ENCODE peak calls at places on chromosomes 13 and 19, in seven cellular contexts. E is effector memory CD4-positive, alpha-beta T cell; U is endodermal cell; J is neural progenitor cell; V is DND-41; W is H9; T is SK-N-SH. C is an unnamed sample. For H3K27me3 and H3K4me1, the result is how much of the 10 kb centered on the place peaks cover.

GRCh38 chr13:106802917-106803316 is 235.0 kb upstream of the ARGLU1 start:
- DNase-seq in E (no peak), U (peak), J (peak), V (no peak), W (peak), T (no peak), C (no peak)

GRCh38 chr13:112634102-112634501 is 46.1 kb upstream of the TUBGCP3 start:
- DNase-seq in E (no peak), U (peak), J (no peak), V (no peak), W (no peak), T (no peak), C (no peak)

GRCh38 chr13:99220199-99220931 is 19.7 kb downstream of the UBAC2 start:
- DNase-seq in E (no peak), U (no peak), J (no peak), V (peak), W (no peak), T (no peak), C (peak)

GRCh38 chr13:109836629-109837607 is 50.5 kb upstream of the IRS2 start:
- DNase-seq in E (no peak), U (no peak), J (no peak), V (no peak), W (no peak), T (no peak), C (no peak)

GRCh38 chr19:16347706-16348105 is 23.1 kb downstream of the KLF2 start:
- DNase-seq in E (no peak), U (no peak), J (no peak), V (no peak), W (no peak), T (no peak), C (no peak)

GRCh38 chr13:28375250-28375930 is 119.5 kb downstream of the FLT1 start:
- DNase-seq in E (no peak), U (no peak), J (no peak), V (no peak), W (no peak), T (peak), C (no peak)

GRCh38 chr13:109211616-109212015 is 574.8 kb downstream of the IRS2 start:
- DNase-seq in E (no peak), U (no peak), J (peak), V (no peak), W (no peak), T (peak), C (no peak)

GRCh38 chr19:18349524-18350128 is 9.2 kb downstream of the PGPEP1 start:
- DNase-seq in E (no peak), U (peak), J (peak), V (peak), W (no peak), T (peak), C (no peak)

GRCh38 chr13:98083507-98083906 is 59.4 kb upstream of the FARP1 start:
- DNase-seq in E (no peak), U (no peak), J (no peak), V (no peak), W (no peak), T (no peak), C (no peak)

GRCh38 chr13:20684535-20684934 is 19.0 kb upstream of the IL17D start:
- DNase-seq in E (no peak), U (no peak), J (no peak), V (no peak), W (no peak), T (no peak), C (no peak)

GRCh38 chr13:92158335-92158734 is 759.9 kb downstream of the GPC5 start:
- DNase-seq in E (no peak), U (no peak), J (no peak), V (no peak), W (no peak), T (no peak), C (no peak)

GRCh38 chr19:21940684-21941083 is 70.1 kb downstream of the ZNF208 start:
- DNase-seq in E (no peak), U (no peak), J (no peak), V (no peak), W (no peak), T (no peak), C (no peak)

GRCh38 chr13:99206226-99206625 is 5.6 kb downstream of the UBAC2 start:
- DNase-seq in E (no peak), U (no peak), J (no peak), V (no peak), W (no peak), T (no peak), C (no peak)

GRCh38 chr19:34556500-34556899 is 74.9 kb downstream of the WTIP start:
- DNase-seq in E (no peak), U (peak), J (peak), V (peak), W (peak), T (no peak), C (no peak)

GRCh38 chr13:25682221-25682620 is 310.4 kb downstream of the ATP8A2 start:
- DNase-seq in E (no peak), U (no peak), J (no peak), V (no peak), W (no peak), T (no peak), C (no peak)

GRCh38 chr13:65638572-65639168 is 1591.5 kb downstream of the PCDH9 start:
- DNase-seq in E (no peak), U (peak), J (peak), V (no peak), W (no peak), T (peak), C (no peak)

GRCh38 chr19:35037716-35038622 is 3.6 kb upstream of the HPN start:
- DNase-seq in E (no peak), U (no peak), J (no peak), V (no peak), W (no peak), T (peak), C (no peak)

GRCh38 chr19:52941941-52942370 is 18.7 kb upstream of the ZNF888 start:
- DNase-seq in E (no peak), U (peak), J (peak), V (peak), W (peak), T (peak), C (no peak)

GRCh38 chr19:2171349-2172145 is 7.8 kb downstream of the DOT1L start:
- DNase-seq in E (peak), U (peak), J (peak), V (peak), W (peak), T (peak), C (peak)

GRCh38 chr13:33745370-33746324 is 72.3 kb upstream of the RFC3 start:
- DNase-seq in E (no peak), U (no peak), J (no peak), V (no peak), W (no peak), T (no peak), C (no peak)

GRCh38 chr13:73059460-73060250 is 850 bp downstream of the KLF5 start:
- DNase-seq in E (peak), U (peak), J (peak), V (peak), W (peak), T (no peak), C (peak)

GRCh38 chr19:14786421-14786851 is 8.1 kb upstream of the ADGRE2 start:
- DNase-seq in E (no peak), U (peak), J (peak), V (no peak), W (peak), T (peak), C (no peak)

GRCh38 chr13:100633461-100633860 is 41.1 kb downstream of the TMTC4 start:
- DNase-seq in E (no peak), U (no peak), J (no peak), V (no peak), W (no peak), T (no peak), C (no peak)

GRCh38 chr13:108795841-108796240 is 166.4 kb downstream of the MYO16 start:
- DNase-seq in E (no peak), U (peak), J (no peak), V (no peak), W (no peak), T (no peak), C (no peak)

GRCh38 chr13:28584873-28585317 is 74.0 kb upstream of the POMP start:
- DNase-seq in E (no peak), U (no peak), J (no peak), V (no peak), W (no peak), T (no peak), C (no peak)

GRCh38 chr13:25846227-25846984 is 205.4 kb downstream of the SHISA2 start:
- DNase-seq in E (no peak), U (no peak), J (no peak), V (no peak), W (no peak), T (no peak), C (no peak)

GRCh38 chr19:39843919-39844793 is 2.0 kb downstream of the FBL start:
- DNase-seq in E (no peak), U (no peak), J (peak), V (peak), W (no peak), T (peak), C (peak)

GRCh38 chr19:50909240-50910070 is 1.7 kb downstream of the KLK4 start:
- DNase-seq in E (no peak), U (peak), J (peak), V (peak), W (peak), T (peak), C (no peak)

GRCh38 chr19:1084024-1084868 is 10.9 kb downstream of the POLR2E start:
- DNase-seq in E (no peak), U (no peak), J (no peak), V (no peak), W (no peak), T (no peak), C (peak)

GRCh38 chr13:41465215-41465907 is 8.0 kb downstream of the RGCC start:
- DNase-seq in E (peak), U (no peak), J (no peak), V (peak), W (no peak), T (no peak), C (peak)

GRCh38 chr19:5172859-5173577 is 167.6 kb downstream of the PTPRS start:
- DNase-seq in E (no peak), U (no peak), J (no peak), V (no peak), W (no peak), T (no peak), C (no peak)

GRCh38 chr13:50124536-50125305 is 109.5 kb downstream of the KCNRG start:
- DNase-seq in E (peak), U (peak), J (peak), V (no peak), W (peak), T (peak), C (peak)

GRCh38 chr19:48283908-48284307 is 14.0 kb downstream of the ZNF114 start:
- DNase-seq in E (no peak), U (no peak), J (no peak), V (no peak), W (no peak), T (no peak), C (no peak)

GRCh38 chr19:3019211-3019854 is 9.7 kb downstream of the TLE2 start:
- DNase-seq in E (no peak), U (no peak), J (no peak), V (no peak), W (no peak), T (no peak), C (no peak)

GRCh38 chr19:57830071-57830602 is at the start of gene ZNF587B:
- DNase-seq in E (no peak), U (peak), J (peak), V (peak), W (peak), T (peak), C (peak)

GRCh38 chr19:10797541-10798256 is 38.3 kb downstream of the TMED1 start:
- DNase-seq in E (peak), U (no peak), J (no peak), V (no peak), W (no peak), T (peak), C (peak)

DNA sequence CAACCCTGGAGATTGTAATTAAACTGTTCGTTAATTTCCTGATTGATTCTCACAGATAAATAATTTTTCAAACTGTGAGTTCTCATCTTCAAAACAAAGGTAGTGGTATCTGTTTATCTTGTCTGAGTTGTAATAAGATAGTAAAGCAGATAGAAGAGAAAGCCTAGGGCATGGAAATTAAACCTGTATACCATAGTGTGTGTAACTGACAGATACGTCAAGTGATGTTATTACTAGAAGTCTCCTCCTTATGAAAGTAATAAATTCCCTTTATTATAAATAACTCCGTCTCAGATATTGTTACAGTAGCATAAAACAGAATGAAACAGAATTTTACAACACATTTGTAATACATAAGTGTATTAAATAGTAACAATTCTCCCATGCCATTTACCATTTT is 1065.1 kb downstream of the SLITRK1 start:
- DNase-seq in E (no peak), U (no peak), J (no peak), V (no peak), W (no peak), T (no peak), C (no peak)
- H3K27me3 ChIP-seq in E (under half), U (under half), J (under half), V (under half), W (under half), T (under half), C (under half)

GRCh38 chr19:44618640-44619357 is 5.4 kb downstream of the IGSF23 start:
- DNase-seq in E (no peak), U (no peak), J (no peak), V (no peak), W (no peak), T (no peak), C (no peak)

GRCh38 chr19:44617481-44617880 is 4.1 kb downstream of the IGSF23 start:
- DNase-seq in E (no peak), U (no peak), J (no peak), V (no peak), W (no peak), T (no peak), C (no peak)

GRCh38 chr19:44614313-44614712 is 950 bp downstream of the IGSF23 start:
- DNase-seq in E (no peak), U (no peak), J (no peak), V (no peak), W (no peak), T (no peak), C (no peak)

GRCh38 chr19:44613295-44614168 is at the start of gene IGSF23:
- DNase-seq in E (no peak), U (no peak), J (no peak), V (no peak), W (no peak), T (no peak), C (no peak)

GRCh38 chr19:44615529-44616247 is 2.3 kb downstream of the IGSF23 start:
- DNase-seq in E (no peak), U (no peak), J (no peak), V (no peak), W (no peak), T (no peak), C (no peak)
- H3K4me1 ChIP-seq in E (under half), U (under half), J (under half), V (under half), W (under half), T (under half), C (under half)

GRCh38 chr19:29817316-29817715 is 5.5 kb downstream of the CCNE1 start:
- DNase-seq in E (no peak), U (no peak), J (no peak), V (no peak), W (no peak), T (no peak), C (no peak)

GRCh38 chr19:29815231-29815630 is 3.4 kb downstream of the CCNE1 start:
- DNase-seq in E (no peak), U (no peak), J (no peak), V (no peak), W (no peak), T (no peak), C (no peak)

GRCh38 chr19:29819300-29819699 is 7.5 kb downstream of the CCNE1 start:
- DNase-seq in E (no peak), U (no peak), J (no peak), V (no peak), W (no peak), T (no peak), C (no peak)

GRCh38 chr19:29823581-29824330 is 12.0 kb downstream of the CCNE1 start:
- DNase-seq in E (no peak), U (peak), J (no peak), V (no peak), W (no peak), T (no peak), C (no peak)

DNA sequence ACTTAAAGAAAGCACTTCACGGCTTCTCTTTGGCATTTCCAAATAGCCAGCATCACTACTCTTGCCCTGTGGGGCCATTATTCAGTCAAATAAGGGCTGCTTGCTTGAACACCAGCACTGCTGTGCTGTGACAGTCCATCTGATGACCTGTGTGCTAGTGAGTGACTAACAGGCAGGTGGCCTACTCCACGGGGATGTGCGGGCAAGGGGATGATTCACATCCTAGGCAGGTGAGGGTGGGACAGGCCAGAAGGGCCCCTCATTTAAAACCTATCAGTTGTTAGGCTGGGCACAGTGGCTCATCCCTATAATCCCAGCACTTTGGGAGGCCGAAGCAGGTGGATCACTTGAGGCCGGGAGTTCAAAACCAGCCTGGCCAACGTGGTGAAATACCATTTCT is 8.2 kb downstream of the CCNE1 start:
- DNase-seq in E (no peak), U (no peak), J (no peak), V (no peak), W (no peak), T (no peak), C (no peak)
- H3K27ac ChIP-seq in E (no peak), U (no peak), J (no peak), V (no peak), W (no peak), T (no peak), C (no peak)

GRCh38 chr13:96091932-96092253 is 2.0 kb downstream of the HS6ST3 start:
- DNase-seq in E (no peak), U (no peak), J (no peak), V (no peak), W (no peak), T (no peak), C (no peak)

GRCh38 chr13:96090240-96091101 is 564 bp downstream of the HS6ST3 start:
- DNase-seq in E (no peak), U (peak), J (peak), V (no peak), W (peak), T (peak), C (no peak)

GRCh38 chr13:96091164-96091931 is 1.4 kb downstream of the HS6ST3 start:
- DNase-seq in E (no peak), U (peak), J (peak), V (no peak), W (peak), T (peak), C (no peak)

GRCh38 chr13:96089139-96089538 is 768 bp upstream of the HS6ST3 start:
- DNase-seq in E (no peak), U (no peak), J (no peak), V (no peak), W (no peak), T (no peak), C (no peak)

DNA sequence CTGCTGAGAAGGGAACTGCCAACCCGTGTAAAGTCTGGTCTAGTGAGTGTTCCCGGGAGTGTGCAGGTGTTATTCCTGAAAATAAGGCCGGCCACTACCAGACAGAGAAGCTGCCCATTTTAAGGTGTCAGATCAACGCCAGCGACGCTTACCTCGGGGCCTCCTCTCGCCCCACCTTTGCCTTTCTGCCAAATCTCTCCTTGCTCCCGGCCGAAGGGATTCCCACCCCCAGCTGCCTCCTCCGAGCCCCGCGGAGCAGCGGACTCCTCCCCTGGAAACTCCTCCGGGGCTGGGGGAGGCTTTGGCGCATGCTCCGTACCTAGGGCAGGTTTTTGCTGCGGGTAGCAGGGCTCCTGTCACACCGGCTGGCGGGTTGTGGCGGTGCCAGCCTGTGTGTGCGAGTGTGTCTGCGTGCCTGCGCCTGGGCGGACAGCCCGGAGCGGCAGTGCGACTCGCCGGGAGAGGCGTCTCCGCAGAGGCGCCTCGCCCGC is at the start of gene HS6ST3:
- DNase-seq in E (no peak), U (peak), J (peak), V (no peak), W (peak), T (peak), C (no peak)
- H3K27me3 ChIP-seq in E (under half), U (half or more), J (half or more), V (under half), W (under half), T (under half), C (under half)

DNA sequence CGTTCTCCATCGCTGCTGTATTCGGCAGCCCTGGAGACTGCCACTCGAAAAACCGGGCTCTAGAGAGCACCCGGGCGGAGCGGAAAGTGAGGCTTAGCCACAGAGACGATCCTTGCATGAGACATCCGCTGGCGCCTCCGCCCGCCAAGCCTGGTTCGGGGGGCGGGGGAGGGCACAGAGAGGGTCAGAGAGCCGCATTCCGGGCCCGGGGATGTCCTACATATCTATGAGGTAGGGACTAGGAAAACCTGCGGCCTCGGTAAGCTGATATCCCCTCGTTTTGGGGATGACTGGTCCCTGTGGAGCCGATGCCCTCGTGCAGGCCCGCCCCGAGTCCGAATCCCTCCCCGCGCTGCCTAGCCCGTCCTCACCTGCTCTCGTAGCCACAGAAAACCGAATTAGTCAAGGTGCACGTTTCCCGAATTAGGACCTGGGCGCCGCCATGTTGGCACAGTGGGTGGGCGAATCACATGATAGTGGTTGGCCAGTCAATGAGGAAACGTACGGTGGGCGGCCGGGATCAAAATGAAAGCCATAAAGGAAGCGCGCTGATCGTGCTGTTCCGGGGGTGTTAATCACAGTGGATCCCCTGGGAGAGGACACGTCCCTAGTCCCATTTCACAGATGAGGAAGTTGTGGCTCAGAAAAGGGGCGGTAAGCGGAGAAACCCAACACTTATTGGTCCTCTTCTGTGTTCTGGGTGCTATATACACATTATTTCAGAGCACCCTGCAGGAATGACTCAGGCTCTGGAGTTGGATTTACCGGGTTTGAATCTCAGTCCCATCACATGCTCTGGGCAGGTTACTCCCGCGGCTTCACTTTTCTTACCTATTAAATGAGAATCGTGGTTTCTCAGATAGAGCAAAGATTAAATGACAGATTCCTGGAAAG is at the start of gene TRMT1:
- DNase-seq in E (peak), U (peak), J (peak), V (peak), W (peak), T (peak), C (peak)
- H3K4me1 ChIP-seq in E (under half), U (under half), J (under half), V (half or more), W (under half), T (under half), C (under half)

GRCh38 chr19:45824531-45825262 is 9.6 kb upstream of the RSPH6A start:
- DNase-seq in E (no peak), U (no peak), J (no peak), V (no peak), W (no peak), T (no peak), C (no peak)
- H3K27ac ChIP-seq in E (no peak), U (no peak), J (no peak), V (no peak), W (no peak), T (no peak), C (no peak)

GRCh38 chr13:30179547-30180256 is 127.6 kb downstream of the KATNAL1 start:
- DNase-seq in E (no peak), U (no peak), J (no peak), V (no peak), W (no peak), T (no peak), C (no peak)
- H3K27me3 ChIP-seq in E (under half), U (under half), J (under half), V (under half), W (under half), T (under half), C (under half)

C was measured in CD4-positive, alpha-beta memory T cell.